ENCODE peak calls at places on chromosome 3, in nine cellular contexts. One of them, this sample, is unnamed.

GRCh38 chr3:132445812-132446211 is 28.5 kb downstream of the DNAJC13 start:
- DNase-seq in brain microvascular endothelial cell: no peak
- DNase-seq in bronchial epithelial cell: peak
- DNase-seq in heart right ventricle: no peak
- DNase-seq in mucosa of descending colon: no peak
- DNase-seq in transverse colon: no peak
- DNase-seq in A549: peak
- DNase-seq in fibroblast of pulmonary artery: peak
- DNase-seq in GM10248: no peak
- DNase-seq in this sample: no peak

GRCh38 chr3:42376397-42376798 is 34.0 kb downstream of the LYZL4 start:
- DNase-seq in bronchial epithelial cell: peak
- DNase-seq in heart right ventricle: peak
- DNase-seq in fibroblast of pulmonary artery: peak
- DNase-seq in transverse colon: no peak
- DNase-seq in mucosa of descending colon: no peak
- DNase-seq in A549: no peak
- DNase-seq in GM10248: no peak
- DNase-seq in brain microvascular endothelial cell: peak
- DNase-seq in this sample: no peak

GRCh38 chr3:37144806-37145205 is 29.6 kb downstream of the LRRFIP2 start:
- DNase-seq in bronchial epithelial cell: peak
- DNase-seq in transverse colon: no peak
- DNase-seq in A549: peak
- DNase-seq in GM10248: no peak
- DNase-seq in brain microvascular endothelial cell: no peak
- DNase-seq in heart right ventricle: no peak
- DNase-seq in mucosa of descending colon: no peak
- DNase-seq in fibroblast of pulmonary artery: peak
- DNase-seq in this sample: no peak

GRCh38 chr3:79414821-79415220 is 353.0 kb downstream of the ROBO1 start:
- DNase-seq in heart right ventricle: no peak
- DNase-seq in fibroblast of pulmonary artery: peak
- DNase-seq in A549: no peak
- DNase-seq in bronchial epithelial cell: peak
- DNase-seq in transverse colon: peak
- DNase-seq in GM10248: no peak
- DNase-seq in brain microvascular endothelial cell: peak
- DNase-seq in mucosa of descending colon: peak
- DNase-seq in this sample: no peak

GRCh38 chr3:153038367-153038766 is 123.7 kb upstream of the RAP2B start:
- DNase-seq in fibroblast of pulmonary artery: no peak
- DNase-seq in transverse colon: no peak
- DNase-seq in GM10248: no peak
- DNase-seq in A549: no peak
- DNase-seq in brain microvascular endothelial cell: no peak
- DNase-seq in heart right ventricle: no peak
- DNase-seq in mucosa of descending colon: no peak
- DNase-seq in bronchial epithelial cell: no peak
- DNase-seq in this sample: no peak

GRCh38 chr3:23324745-23325144 is 121.6 kb downstream of the UBE2E2 start:
- DNase-seq in GM10248: no peak
- DNase-seq in bronchial epithelial cell: peak
- DNase-seq in fibroblast of pulmonary artery: peak
- DNase-seq in heart right ventricle: no peak
- DNase-seq in A549: no peak
- DNase-seq in transverse colon: no peak
- DNase-seq in mucosa of descending colon: no peak
- DNase-seq in brain microvascular endothelial cell: peak
- DNase-seq in this sample: no peak

GRCh38 chr3:42387802-42388651 is 22.4 kb downstream of the LYZL4 start:
- DNase-seq in fibroblast of pulmonary artery: peak
- DNase-seq in brain microvascular endothelial cell: peak
- DNase-seq in heart right ventricle: no peak
- DNase-seq in GM10248: no peak
- DNase-seq in bronchial epithelial cell: peak
- DNase-seq in mucosa of descending colon: no peak
- DNase-seq in A549: no peak
- DNase-seq in transverse colon: no peak
- DNase-seq in this sample: no peak

GRCh38 chr3:142027713-142028112 is 121.6 kb downstream of the TFDP2 start:
- DNase-seq in transverse colon: peak
- DNase-seq in A549: peak
- DNase-seq in brain microvascular endothelial cell: peak
- DNase-seq in heart right ventricle: no peak
- DNase-seq in fibroblast of pulmonary artery: peak
- DNase-seq in mucosa of descending colon: peak
- DNase-seq in bronchial epithelial cell: peak
- DNase-seq in GM10248: no peak
- DNase-seq in this sample: peak

GRCh38 chr3:93969443-93969842 is 4.3 kb downstream of the PROS1 start:
- DNase-seq in mucosa of descending colon: no peak
- DNase-seq in heart right ventricle: no peak
- DNase-seq in bronchial epithelial cell: peak
- DNase-seq in fibroblast of pulmonary artery: peak
- DNase-seq in A549: peak
- DNase-seq in transverse colon: no peak
- DNase-seq in GM10248: no peak
- DNase-seq in brain microvascular endothelial cell: peak
- DNase-seq in this sample: no peak

GRCh38 chr3:69214241-69214640 is 91.8 kb upstream of the LMOD3 start:
- DNase-seq in transverse colon: no peak
- DNase-seq in heart right ventricle: no peak
- DNase-seq in A549: peak
- DNase-seq in GM10248: no peak
- DNase-seq in mucosa of descending colon: no peak
- DNase-seq in brain microvascular endothelial cell: no peak
- DNase-seq in bronchial epithelial cell: peak
- DNase-seq in fibroblast of pulmonary artery: no peak
- DNase-seq in this sample: no peak

GRCh38 chr3:185351371-185351770 is 11.6 kb upstream of the MAP3K13 start:
- DNase-seq in mucosa of descending colon: no peak
- DNase-seq in A549: no peak
- DNase-seq in bronchial epithelial cell: no peak
- DNase-seq in transverse colon: no peak
- DNase-seq in heart right ventricle: no peak
- DNase-seq in brain microvascular endothelial cell: no peak
- DNase-seq in fibroblast of pulmonary artery: no peak
- DNase-seq in GM10248: no peak
- DNase-seq in this sample: no peak

GRCh38 chr3:185350841-185351240 is 12.1 kb upstream of the MAP3K13 start:
- DNase-seq in heart right ventricle: no peak
- DNase-seq in mucosa of descending colon: no peak
- DNase-seq in bronchial epithelial cell: no peak
- DNase-seq in brain microvascular endothelial cell: no peak
- DNase-seq in GM10248: no peak
- DNase-seq in fibroblast of pulmonary artery: no peak
- DNase-seq in A549: no peak
- DNase-seq in transverse colon: no peak
- DNase-seq in this sample: no peak

GRCh38 chr3:185342458-185343169 is 20.3 kb upstream of the MAP3K13 start:
- DNase-seq in GM10248: no peak
- DNase-seq in transverse colon: no peak
- DNase-seq in fibroblast of pulmonary artery: no peak
- DNase-seq in A549: no peak
- DNase-seq in bronchial epithelial cell: peak
- DNase-seq in heart right ventricle: no peak
- DNase-seq in brain microvascular endothelial cell: no peak
- DNase-seq in mucosa of descending colon: no peak
- DNase-seq in this sample: no peak

GRCh38 chr3:185341616-185342457 is 21.1 kb upstream of the MAP3K13 start:
- DNase-seq in mucosa of descending colon: no peak
- DNase-seq in fibroblast of pulmonary artery: no peak
- DNase-seq in heart right ventricle: no peak
- DNase-seq in brain microvascular endothelial cell: no peak
- DNase-seq in transverse colon: no peak
- DNase-seq in bronchial epithelial cell: peak
- DNase-seq in A549: peak
- DNase-seq in GM10248: no peak
- DNase-seq in this sample: no peak

DNA sequence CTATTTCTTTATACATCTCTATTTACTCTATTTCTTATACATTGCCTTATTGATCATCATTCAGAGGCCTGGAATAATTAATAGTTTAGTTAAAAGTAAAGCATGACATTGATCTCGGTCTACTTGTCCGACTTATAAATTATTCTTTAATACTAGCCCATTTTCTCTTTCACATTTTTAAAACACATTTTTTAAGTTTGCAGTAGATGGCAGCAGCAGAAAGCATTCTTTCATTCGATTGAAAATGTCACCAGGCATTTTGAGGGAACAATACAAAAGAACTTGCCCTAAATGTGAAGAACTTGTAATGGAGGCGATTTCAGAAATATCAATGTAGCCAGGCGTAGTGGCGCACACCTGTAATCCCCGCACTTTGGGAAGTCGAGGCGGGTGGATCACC is 15.5 kb upstream of the MAP3K13 start:
- DNase-seq in heart right ventricle: no peak
- DNase-seq in mucosa of descending colon: no peak
- DNase-seq in brain microvascular endothelial cell: no peak
- DNase-seq in A549: no peak
- DNase-seq in GM10248: no peak
- DNase-seq in fibroblast of pulmonary artery: no peak
- DNase-seq in transverse colon: no peak
- DNase-seq in bronchial epithelial cell: no peak
- DNase-seq in this sample: no peak
- TF ChIP-seq CTCF in heart right ventricle: no peak
- TF ChIP-seq CTCF in mucosa of descending colon: no peak
- TF ChIP-seq CTCF in brain microvascular endothelial cell: no peak
- TF ChIP-seq CTCF in A549: no peak
- TF ChIP-seq CTCF in GM10248: no peak
- TF ChIP-seq CTCF in fibroblast of pulmonary artery: no peak
- TF ChIP-seq CTCF in transverse colon: no peak
- TF ChIP-seq CTCF in bronchial epithelial cell: no peak
- TF ChIP-seq CTCF in this sample: no peak

GRCh38 chr3:31364711-31365110 is 168.0 kb upstream of the STT3B start:
- DNase-seq in fibroblast of pulmonary artery: peak
- DNase-seq in transverse colon: no peak
- DNase-seq in GM10248: no peak
- DNase-seq in heart right ventricle: no peak
- DNase-seq in A549: no peak
- DNase-seq in brain microvascular endothelial cell: peak
- DNase-seq in mucosa of descending colon: no peak
- DNase-seq in bronchial epithelial cell: peak
- DNase-seq in this sample: no peak
- TF ChIP-seq CTCF in fibroblast of pulmonary artery: no peak
- TF ChIP-seq CTCF in transverse colon: no peak
- TF ChIP-seq CTCF in GM10248: no peak
- TF ChIP-seq CTCF in heart right ventricle: no peak
- TF ChIP-seq CTCF in A549: no peak
- TF ChIP-seq CTCF in brain microvascular endothelial cell: peak
- TF ChIP-seq CTCF in mucosa of descending colon: no peak
- TF ChIP-seq CTCF in bronchial epithelial cell: no peak
- TF ChIP-seq CTCF in this sample: peak

DNA sequence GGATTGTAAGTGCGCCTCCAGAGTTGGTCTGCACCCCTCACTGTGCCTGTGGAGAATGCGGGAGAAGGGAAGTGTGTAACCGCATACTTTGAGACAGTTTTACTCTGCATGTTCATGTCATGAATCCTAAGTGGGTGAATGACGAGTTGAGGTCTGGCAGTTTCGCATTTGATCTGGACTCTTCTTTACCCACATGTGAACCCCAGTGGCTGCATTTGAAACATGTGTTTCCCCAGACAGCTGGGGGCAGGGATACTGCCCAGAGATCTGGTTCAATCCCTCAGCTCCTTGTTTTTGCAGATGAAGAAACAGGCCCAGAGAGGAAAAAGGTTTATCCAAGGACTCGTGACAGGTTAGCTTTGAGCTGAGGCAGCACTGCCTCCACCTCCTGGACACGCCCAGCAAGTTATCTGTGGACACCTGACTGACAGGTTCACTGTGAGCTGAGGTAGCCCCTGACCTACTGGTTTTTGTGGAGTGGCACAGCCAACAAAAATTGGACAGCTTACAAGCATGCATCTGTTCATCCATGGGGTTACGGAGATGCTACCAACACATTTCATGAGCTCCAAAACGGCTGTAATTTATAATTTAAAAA is 207.3 kb downstream of the XXYLT1 start:
- DNase-seq in A549: no peak
- DNase-seq in brain microvascular endothelial cell: no peak
- DNase-seq in fibroblast of pulmonary artery: no peak
- DNase-seq in transverse colon: peak
- DNase-seq in mucosa of descending colon: peak
- DNase-seq in bronchial epithelial cell: no peak
- DNase-seq in GM10248: no peak
- DNase-seq in heart right ventricle: no peak
- DNase-seq in this sample: no peak
- TF ChIP-seq CTCF in A549: no peak
- TF ChIP-seq CTCF in brain microvascular endothelial cell: no peak
- TF ChIP-seq CTCF in fibroblast of pulmonary artery: no peak
- TF ChIP-seq CTCF in transverse colon: no peak
- TF ChIP-seq CTCF in mucosa of descending colon: no peak
- TF ChIP-seq CTCF in bronchial epithelial cell: peak
- TF ChIP-seq CTCF in GM10248: no peak
- TF ChIP-seq CTCF in heart right ventricle: no peak
- TF ChIP-seq CTCF in this sample: no peak

DNA sequence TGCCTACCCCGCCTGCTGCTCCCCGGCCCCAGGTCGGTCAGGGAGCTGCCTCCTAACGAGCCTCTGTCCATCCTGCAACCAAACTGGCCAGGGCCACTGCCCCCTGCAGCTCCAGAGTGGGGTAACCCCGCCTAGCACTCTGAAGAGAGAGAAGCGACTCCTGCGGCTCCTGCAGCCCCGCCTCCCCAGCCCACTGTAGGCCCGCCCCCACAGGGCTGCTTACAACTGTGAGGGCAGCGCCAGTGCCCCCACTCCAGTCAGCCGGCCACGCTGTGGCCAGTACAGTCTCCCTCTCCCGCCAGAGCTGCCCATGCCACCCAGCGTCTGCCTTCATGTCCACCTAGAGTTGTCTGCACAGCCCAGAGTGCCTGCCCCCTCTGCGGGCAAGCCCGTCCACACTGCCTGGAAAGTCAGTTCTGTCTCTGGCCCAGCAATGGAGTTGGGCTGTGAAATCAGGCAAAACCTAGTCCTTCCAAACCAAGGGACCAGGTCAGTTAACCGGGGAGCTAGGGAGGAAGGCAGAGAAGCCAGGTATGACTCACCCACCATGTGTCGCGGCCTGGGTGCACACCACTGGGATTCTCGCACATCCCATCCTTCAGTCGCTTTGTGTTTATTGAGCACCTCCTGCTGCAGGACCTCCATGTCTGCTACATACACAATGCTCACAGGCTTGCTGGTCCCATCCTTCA is 2.4 kb downstream of the UCN2 start:
- DNase-seq in GM10248: peak
- DNase-seq in bronchial epithelial cell: no peak
- DNase-seq in A549: no peak
- DNase-seq in mucosa of descending colon: peak
- DNase-seq in transverse colon: peak
- DNase-seq in fibroblast of pulmonary artery: peak
- DNase-seq in brain microvascular endothelial cell: peak
- DNase-seq in heart right ventricle: peak
- DNase-seq in this sample: peak
- TF ChIP-seq CTCF in GM10248: peak
- TF ChIP-seq CTCF in bronchial epithelial cell: no peak
- TF ChIP-seq CTCF in A549: no peak
- TF ChIP-seq CTCF in mucosa of descending colon: no peak
- TF ChIP-seq CTCF in transverse colon: no peak
- TF ChIP-seq CTCF in fibroblast of pulmonary artery: peak
- TF ChIP-seq CTCF in brain microvascular endothelial cell: peak
- TF ChIP-seq CTCF in heart right ventricle: peak
- TF ChIP-seq CTCF in this sample: peak

This sample was measured in GM13977.